ENCODE peak calls at places on chromosome 16, in eight cellular contexts. One of them, this sample, is unnamed.

GRCh38 chr16:76946879-76947278 is 244.1 kb upstream of the MON1B start:
- DNase-seq in NCI-H1105: no peak
- DNase-seq in germinal center: no peak
- DNase-seq in nephron progenitor cell: no peak
- DNase-seq in stimulated activated CD4-positive, alpha-beta T cell treated with anti-CD3 and anti-CD28 coated beads, Interleukin-1b, Interleukin-23, amount 100 ng/mL, for 24 hours: no peak
- DNase-seq in activated naive CD4-positive, alpha-beta T cell treated with anti-CD3 and anti-CD28 coated beads, Interleukin-2, amount 10 ng/mL, durations not matched to agents 7 days and 5 days: no peak
- DNase-seq in GM10248: no peak
- DNase-seq in T-helper 2 cell: no peak
- DNase-seq in this sample: no peak

GRCh38 chr16:84271866-84272265 is 22.8 kb upstream of the WFDC1 start:
- DNase-seq in activated naive CD4-positive, alpha-beta T cell treated with anti-CD3 and anti-CD28 coated beads, Interleukin-2, amount 10 ng/mL, durations not matched to agents 7 days and 5 days: no peak
- DNase-seq in T-helper 2 cell: no peak
- DNase-seq in stimulated activated CD4-positive, alpha-beta T cell treated with anti-CD3 and anti-CD28 coated beads, Interleukin-1b, Interleukin-23, amount 100 ng/mL, for 24 hours: no peak
- DNase-seq in germinal center: no peak
- DNase-seq in GM10248: no peak
- DNase-seq in NCI-H1105: no peak
- DNase-seq in nephron progenitor cell: no peak
- DNase-seq in this sample: no peak

GRCh38 chr16:89827383-89828198 is 684 bp upstream of the SPIRE2 start:
- DNase-seq in stimulated activated CD4-positive, alpha-beta T cell treated with anti-CD3 and anti-CD28 coated beads, Interleukin-1b, Interleukin-23, amount 100 ng/mL, for 24 hours: no peak
- DNase-seq in germinal center: no peak
- DNase-seq in T-helper 2 cell: no peak
- DNase-seq in NCI-H1105: no peak
- DNase-seq in activated naive CD4-positive, alpha-beta T cell treated with anti-CD3 and anti-CD28 coated beads, Interleukin-2, amount 10 ng/mL, durations not matched to agents 7 days and 5 days: peak; percentile 26
- DNase-seq in GM10248: no peak
- DNase-seq in nephron progenitor cell: peak; percentile 64
- DNase-seq in this sample: no peak

GRCh38 chr16:5321925-5322324 is 224.3 kb upstream of the EEF2KMT start:
- DNase-seq in NCI-H1105: no peak
- DNase-seq in T-helper 2 cell: no peak
- DNase-seq in activated naive CD4-positive, alpha-beta T cell treated with anti-CD3 and anti-CD28 coated beads, Interleukin-2, amount 10 ng/mL, durations not matched to agents 7 days and 5 days: no peak
- DNase-seq in stimulated activated CD4-positive, alpha-beta T cell treated with anti-CD3 and anti-CD28 coated beads, Interleukin-1b, Interleukin-23, amount 100 ng/mL, for 24 hours: no peak
- DNase-seq in germinal center: no peak
- DNase-seq in GM10248: no peak
- DNase-seq in nephron progenitor cell: no peak
- DNase-seq in this sample: no peak

GRCh38 chr16:73053038-73053378 is 5.1 kb upstream of the ZFHX3 start:
- DNase-seq in activated naive CD4-positive, alpha-beta T cell treated with anti-CD3 and anti-CD28 coated beads, Interleukin-2, amount 10 ng/mL, durations not matched to agents 7 days and 5 days: no peak
- DNase-seq in nephron progenitor cell: no peak
- DNase-seq in germinal center: no peak
- DNase-seq in T-helper 2 cell: no peak
- DNase-seq in GM10248: no peak
- DNase-seq in stimulated activated CD4-positive, alpha-beta T cell treated with anti-CD3 and anti-CD28 coated beads, Interleukin-1b, Interleukin-23, amount 100 ng/mL, for 24 hours: no peak
- DNase-seq in NCI-H1105: no peak
- DNase-seq in this sample: no peak

GRCh38 chr16:21599994-21600773 is 807 bp downstream of the METTL9 start:
- DNase-seq in NCI-H1105: no peak
- DNase-seq in nephron progenitor cell: no peak
- DNase-seq in activated naive CD4-positive, alpha-beta T cell treated with anti-CD3 and anti-CD28 coated beads, Interleukin-2, amount 10 ng/mL, durations not matched to agents 7 days and 5 days: no peak
- DNase-seq in germinal center: peak; percentile 58
- DNase-seq in GM10248: peak; percentile 16
- DNase-seq in T-helper 2 cell: no peak
- DNase-seq in stimulated activated CD4-positive, alpha-beta T cell treated with anti-CD3 and anti-CD28 coated beads, Interleukin-1b, Interleukin-23, amount 100 ng/mL, for 24 hours: no peak
- DNase-seq in this sample: no peak

GRCh38 chr16:18827890-18828289 is 26.5 kb upstream of the ARL6IP1 start:
- DNase-seq in GM10248: no peak
- DNase-seq in nephron progenitor cell: no peak
- DNase-seq in activated naive CD4-positive, alpha-beta T cell treated with anti-CD3 and anti-CD28 coated beads, Interleukin-2, amount 10 ng/mL, durations not matched to agents 7 days and 5 days: no peak
- DNase-seq in stimulated activated CD4-positive, alpha-beta T cell treated with anti-CD3 and anti-CD28 coated beads, Interleukin-1b, Interleukin-23, amount 100 ng/mL, for 24 hours: no peak
- DNase-seq in NCI-H1105: no peak
- DNase-seq in germinal center: no peak
- DNase-seq in T-helper 2 cell: no peak
- DNase-seq in this sample: no peak

GRCh38 chr16:83928341-83929055 is 24.5 kb upstream of the OSGIN1 start:
- DNase-seq in nephron progenitor cell: no peak
- DNase-seq in T-helper 2 cell: no peak
- DNase-seq in activated naive CD4-positive, alpha-beta T cell treated with anti-CD3 and anti-CD28 coated beads, Interleukin-2, amount 10 ng/mL, durations not matched to agents 7 days and 5 days: no peak
- DNase-seq in stimulated activated CD4-positive, alpha-beta T cell treated with anti-CD3 and anti-CD28 coated beads, Interleukin-1b, Interleukin-23, amount 100 ng/mL, for 24 hours: no peak
- DNase-seq in NCI-H1105: no peak
- DNase-seq in GM10248: no peak
- DNase-seq in germinal center: no peak
- DNase-seq in this sample: no peak

GRCh38 chr16:58999751-59000150 is 265.6 kb upstream of the GOT2 start:
- DNase-seq in nephron progenitor cell: no peak
- DNase-seq in NCI-H1105: no peak
- DNase-seq in activated naive CD4-positive, alpha-beta T cell treated with anti-CD3 and anti-CD28 coated beads, Interleukin-2, amount 10 ng/mL, durations not matched to agents 7 days and 5 days: no peak
- DNase-seq in germinal center: no peak
- DNase-seq in T-helper 2 cell: no peak
- DNase-seq in GM10248: no peak
- DNase-seq in stimulated activated CD4-positive, alpha-beta T cell treated with anti-CD3 and anti-CD28 coated beads, Interleukin-1b, Interleukin-23, amount 100 ng/mL, for 24 hours: no peak
- DNase-seq in this sample: no peak

GRCh38 chr16:67928147-67928546 is 3.5 kb downstream of the CTRL start:
- DNase-seq in germinal center: no peak
- DNase-seq in activated naive CD4-positive, alpha-beta T cell treated with anti-CD3 and anti-CD28 coated beads, Interleukin-2, amount 10 ng/mL, durations not matched to agents 7 days and 5 days: no peak
- DNase-seq in nephron progenitor cell: no peak
- DNase-seq in stimulated activated CD4-positive, alpha-beta T cell treated with anti-CD3 and anti-CD28 coated beads, Interleukin-1b, Interleukin-23, amount 100 ng/mL, for 24 hours: no peak
- DNase-seq in T-helper 2 cell: no peak
- DNase-seq in GM10248: no peak
- DNase-seq in NCI-H1105: no peak
- DNase-seq in this sample: no peak

GRCh38 chr16:66687906-66688625 is 8.5 kb downstream of the CMTM4 start:
- DNase-seq in NCI-H1105: no peak
- DNase-seq in stimulated activated CD4-positive, alpha-beta T cell treated with anti-CD3 and anti-CD28 coated beads, Interleukin-1b, Interleukin-23, amount 100 ng/mL, for 24 hours: no peak
- DNase-seq in nephron progenitor cell: no peak
- DNase-seq in activated naive CD4-positive, alpha-beta T cell treated with anti-CD3 and anti-CD28 coated beads, Interleukin-2, amount 10 ng/mL, durations not matched to agents 7 days and 5 days: no peak
- DNase-seq in T-helper 2 cell: no peak
- DNase-seq in GM10248: no peak
- DNase-seq in germinal center: no peak
- DNase-seq in this sample: no peak

GRCh38 chr16:17369441-17369951 is 101.3 kb downstream of the XYLT1 start:
- DNase-seq in activated naive CD4-positive, alpha-beta T cell treated with anti-CD3 and anti-CD28 coated beads, Interleukin-2, amount 10 ng/mL, durations not matched to agents 7 days and 5 days: peak; percentile 87
- DNase-seq in nephron progenitor cell: no peak
- DNase-seq in stimulated activated CD4-positive, alpha-beta T cell treated with anti-CD3 and anti-CD28 coated beads, Interleukin-1b, Interleukin-23, amount 100 ng/mL, for 24 hours: peak; percentile 31
- DNase-seq in GM10248: peak; percentile 65
- DNase-seq in T-helper 2 cell: peak; percentile 54
- DNase-seq in germinal center: peak; percentile 74
- DNase-seq in NCI-H1105: no peak
- DNase-seq in this sample: no peak

GRCh38 chr16:89193576-89194293 is 6.6 kb downstream of the SLC22A31 start:
- DNase-seq in germinal center: no peak
- DNase-seq in NCI-H1105: no peak
- DNase-seq in GM10248: no peak
- DNase-seq in stimulated activated CD4-positive, alpha-beta T cell treated with anti-CD3 and anti-CD28 coated beads, Interleukin-1b, Interleukin-23, amount 100 ng/mL, for 24 hours: no peak
- DNase-seq in T-helper 2 cell: no peak
- DNase-seq in nephron progenitor cell: no peak
- DNase-seq in activated naive CD4-positive, alpha-beta T cell treated with anti-CD3 and anti-CD28 coated beads, Interleukin-2, amount 10 ng/mL, durations not matched to agents 7 days and 5 days: no peak
- DNase-seq in this sample: no peak

GRCh38 chr16:51888021-51888420 is 658.9 kb downstream of the TOX3 start:
- DNase-seq in germinal center: no peak
- DNase-seq in GM10248: no peak
- DNase-seq in T-helper 2 cell: no peak
- DNase-seq in NCI-H1105: no peak
- DNase-seq in stimulated activated CD4-positive, alpha-beta T cell treated with anti-CD3 and anti-CD28 coated beads, Interleukin-1b, Interleukin-23, amount 100 ng/mL, for 24 hours: no peak
- DNase-seq in activated naive CD4-positive, alpha-beta T cell treated with anti-CD3 and anti-CD28 coated beads, Interleukin-2, amount 10 ng/mL, durations not matched to agents 7 days and 5 days: no peak
- DNase-seq in nephron progenitor cell: no peak
- DNase-seq in this sample: no peak

GRCh38 chr16:54487933-54488332 is 201.3 kb upstream of the IRX3 start:
- DNase-seq in activated naive CD4-positive, alpha-beta T cell treated with anti-CD3 and anti-CD28 coated beads, Interleukin-2, amount 10 ng/mL, durations not matched to agents 7 days and 5 days: no peak
- DNase-seq in GM10248: no peak
- DNase-seq in NCI-H1105: no peak
- DNase-seq in germinal center: no peak
- DNase-seq in nephron progenitor cell: no peak
- DNase-seq in T-helper 2 cell: no peak
- DNase-seq in stimulated activated CD4-positive, alpha-beta T cell treated with anti-CD3 and anti-CD28 coated beads, Interleukin-1b, Interleukin-23, amount 100 ng/mL, for 24 hours: no peak
- DNase-seq in this sample: no peak

GRCh38 chr16:28189237-28189636 is 22.5 kb downstream of the XPO6 start:
- DNase-seq in GM10248: no peak
- DNase-seq in activated naive CD4-positive, alpha-beta T cell treated with anti-CD3 and anti-CD28 coated beads, Interleukin-2, amount 10 ng/mL, durations not matched to agents 7 days and 5 days: peak; percentile 58
- DNase-seq in nephron progenitor cell: no peak
- DNase-seq in stimulated activated CD4-positive, alpha-beta T cell treated with anti-CD3 and anti-CD28 coated beads, Interleukin-1b, Interleukin-23, amount 100 ng/mL, for 24 hours: no peak
- DNase-seq in T-helper 2 cell: no peak
- DNase-seq in germinal center: no peak
- DNase-seq in NCI-H1105: no peak
- DNase-seq in this sample: no peak